ENCODE peak calls at places on chromosomes 13 and 19, in ten cellular contexts. A is aorta, M is K562, Y is psoas muscle, W is mucosa of descending colon, G is fibroblast of lung, I is heart right ventricle, C is GM23248, P is SJSA1, L is A673. R is an unnamed sample. For H3K36me3 and H3K9me3, the result is how much of the 10 kb centered on the place peaks cover.

GRCh38 chr19:42589792-42590191 is 4.9 kb downstream of the CEACAM8 start:
- DNase-seq in L (no peak), G (no peak), I (no peak), Y (no peak), C (no peak), P (no peak), W (no peak), A (no peak), M (no peak), R (no peak)

GRCh38 chr13:100235311-100235901 is 146.5 kb downstream of the PCCA start:
- DNase-seq in A (no peak), G (peak), I (no peak), C (peak), Y (no peak), P (peak), W (no peak), L (peak), M (peak), R (no peak)

GRCh38 chr13:110127986-110128511 is 178.9 kb downstream of the COL4A1 start:
- DNase-seq in Y (no peak), L (no peak), M (no peak), A (no peak), P (peak), G (no peak), I (no peak), W (no peak), C (peak), R (no peak)

GRCh38 chr13:98996046-98996445 is 18.2 kb upstream of the DOCK9 start:
- DNase-seq in P (no peak), L (no peak), A (no peak), G (no peak), C (no peak), Y (no peak), I (no peak), M (no peak), W (no peak), R (no peak)

GRCh38 chr19:32908641-32909190 is 39.1 kb upstream of the SLC7A9 start:
- DNase-seq in C (no peak), G (no peak), A (no peak), L (no peak), I (no peak), Y (no peak), W (no peak), P (no peak), M (no peak), R (no peak)

GRCh38 chr13:101751488-101751887 is 299.0 kb downstream of the ITGBL1 start:
- DNase-seq in W (no peak), A (no peak), P (no peak), L (peak), M (no peak), C (peak), Y (no peak), G (peak), I (no peak), R (no peak)

GRCh38 chr19:43966079-43966694 is 15.2 kb downstream of the ZNF221 start:
- DNase-seq in G (peak), M (no peak), Y (no peak), C (peak), L (no peak), W (no peak), I (no peak), P (peak), A (no peak), R (no peak)

GRCh38 chr13:19681517-19681916 is 48.1 kb downstream of the MPHOSPH8 start:
- DNase-seq in L (peak), M (no peak), Y (no peak), C (no peak), P (peak), A (no peak), W (no peak), G (no peak), I (no peak), R (no peak)

GRCh38 chr19:53951436-53951835 is 11.3 kb upstream of the CACNG8 start:
- DNase-seq in C (no peak), M (no peak), P (no peak), G (no peak), L (no peak), A (no peak), Y (no peak), I (no peak), W (no peak), R (no peak)

GRCh38 chr19:16386619-16387240 is 62.1 kb downstream of the KLF2 start:
- DNase-seq in M (peak), G (peak), L (peak), A (no peak), P (peak), C (peak), W (no peak), Y (peak), I (no peak), R (peak)

GRCh38 chr13:33545492-33545891 is 259.9 kb upstream of the STARD13 start:
- DNase-seq in I (no peak), Y (no peak), G (no peak), M (no peak), P (no peak), L (peak), W (no peak), C (no peak), A (no peak), R (no peak)

GRCh38 chr19:19256072-19256969 is 16.8 kb downstream of the TM6SF2 start:
- DNase-seq in W (no peak), P (no peak), G (no peak), Y (no peak), I (no peak), M (no peak), L (no peak), C (no peak), A (no peak), R (no peak)

GRCh38 chr13:30466358-30466714 is 600 bp upstream of the HMGB1 start:
- DNase-seq in M (no peak), W (no peak), Y (no peak), L (peak), G (no peak), P (no peak), I (no peak), C (peak), A (no peak), R (peak)

GRCh38 chr13:97245011-97245410 is 22.9 kb downstream of the MBNL2 start:
- DNase-seq in Y (no peak), W (no peak), I (no peak), L (no peak), P (no peak), M (no peak), A (no peak), G (no peak), C (no peak), R (no peak)

GRCh38 chr13:28040977-28041376 is 52.5 kb upstream of the URAD start:
- DNase-seq in W (no peak), C (no peak), I (no peak), Y (no peak), M (no peak), P (no peak), L (no peak), G (no peak), A (no peak), R (no peak)

GRCh38 chr13:23180711-23181110 is at the start of gene SGCG:
- DNase-seq in P (no peak), M (no peak), Y (no peak), G (peak), I (no peak), A (no peak), C (peak), L (no peak), W (no peak), R (peak)

GRCh38 chr13:23185542-23185941 is 4.8 kb downstream of the SGCG start:
- DNase-seq in P (no peak), Y (no peak), I (no peak), W (no peak), M (no peak), L (no peak), A (no peak), G (no peak), C (no peak), R (no peak)

GRCh38 chr13:23183292-23183691 is 2.5 kb downstream of the SGCG start:
- DNase-seq in A (no peak), Y (peak), P (no peak), W (no peak), C (no peak), L (no peak), G (no peak), I (peak), M (no peak), R (no peak)

DNA sequence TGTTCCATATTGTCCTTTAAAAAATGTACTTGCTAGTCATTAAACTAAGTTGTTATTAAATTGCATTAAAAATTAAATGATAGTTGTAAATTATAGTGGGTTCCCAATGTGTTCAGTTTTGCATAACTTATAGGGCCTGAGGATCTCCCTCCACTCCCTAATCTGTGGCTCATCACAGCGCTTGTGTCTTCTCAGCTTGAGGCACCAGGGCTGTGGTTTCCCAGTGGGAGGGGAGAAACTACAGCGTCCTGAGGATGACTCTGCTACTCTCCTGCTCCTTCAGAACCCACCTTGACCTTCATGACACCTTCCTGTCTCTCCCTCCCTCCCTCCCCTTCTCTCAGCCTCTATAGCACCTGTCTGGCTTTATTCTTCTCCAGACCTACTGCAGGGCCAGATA is 1.4 kb downstream of the SGCG start:
- DNase-seq in W (no peak), G (no peak), P (no peak), C (no peak), A (no peak), I (no peak), L (no peak), M (no peak), Y (no peak), R (no peak)
- H3K4me3 ChIP-seq in W (no peak), G (no peak), P (no peak), C (no peak), A (no peak), I (no peak), L (no peak), M (no peak), Y (peak), R (no peak)

GRCh38 chr19:3114811-3115210 is 20.6 kb downstream of the GNA11 start:
- DNase-seq in W (no peak), Y (no peak), P (no peak), I (no peak), A (no peak), M (no peak), G (no peak), L (no peak), C (no peak), R (no peak)
- H3K36me3 ChIP-seq in W (under half), Y (half or more), P (half or more), I (half or more), A (under half), M (under half), G (under half), L (under half), C (under half), R (under half)

DNA sequence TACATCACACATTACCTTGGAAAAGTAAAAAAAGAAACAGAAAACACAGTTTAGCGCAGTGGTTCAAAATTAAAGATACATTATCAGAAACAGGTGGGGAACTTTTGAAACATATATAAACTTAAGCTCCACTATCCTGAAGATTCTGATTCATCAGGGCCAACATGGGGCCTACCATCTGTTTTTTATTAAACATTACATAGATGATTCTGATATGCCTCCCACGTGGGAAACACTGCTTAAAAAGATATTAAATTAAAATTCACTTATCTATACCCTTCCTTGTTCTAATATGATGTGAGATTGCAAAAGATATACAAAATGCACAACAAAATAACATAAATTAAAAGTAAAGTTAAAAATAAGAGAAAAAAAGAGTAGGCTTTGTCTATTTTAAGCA is 125.0 kb downstream of the VWA8 start:
- DNase-seq in L (peak), M (no peak), C (peak), Y (no peak), I (no peak), W (no peak), A (no peak), G (peak), P (no peak), R (no peak)
- H3K9me3 ChIP-seq in L (under half), M (under half), C (under half), Y (under half), I (under half), W (under half), A (under half), G (under half), P (under half), R (under half)

GRCh38 chr19:7596191-7596937 is 701 bp downstream of the CAMSAP3 start:
- DNase-seq in I (no peak), L (no peak), M (no peak), G (no peak), C (no peak), W (no peak), P (no peak), Y (no peak), A (no peak), R (no peak)
- H3K4me3 ChIP-seq in I (peak), L (peak), M (no peak), G (no peak), C (no peak), W (peak), P (no peak), Y (peak), A (peak), R (no peak)

GRCh38 chr19:10615429-10616023 is 9.8 kb upstream of the SLC44A2 start:
- DNase-seq in P (no peak), C (no peak), A (no peak), I (no peak), G (no peak), W (no peak), L (no peak), M (no peak), Y (no peak), R (no peak)
- H3K36me3 ChIP-seq in P (under half), C (under half), A (under half), I (under half), G (under half), W (under half), L (under half), M (under half), Y (under half), R (under half)

R was measured in MG63.